ENCODE peak calls at places on chromosome 15, in four cellular contexts. J is CD4-positive, CD25-positive, alpha-beta regulatory T cell; F is PC-3; Y is CD8-positive, alpha-beta T cell. U is an unnamed sample. For H3K27me3, the result is how much of the 10 kb centered on the place peaks cover.

GRCh38 chr15:69160976-69161877 is 792 bp downstream of the GLCE start:
- DNase-seq in J (peak), F (peak), Y (peak), U (peak)

GRCh38 chr15:78243491-78243941 is 9.2 kb upstream of the ACSBG1 start:
- DNase-seq in J (no peak), F (no peak), Y (no peak), U (no peak)

GRCh38 chr15:47374222-47374621 is 343.1 kb upstream of the SEMA6D start:
- DNase-seq in J (no peak), F (peak), Y (no peak), U (no peak)

GRCh38 chr15:75397494-75397893 is 29.1 kb upstream of the MAN2C1 start:
- DNase-seq in J (no peak), F (no peak), Y (no peak), U (no peak)

GRCh38 chr15:73522011-73522410 is 79.0 kb downstream of the REC114 start:
- DNase-seq in J (no peak), F (no peak), Y (no peak), U (no peak)

GRCh38 chr15:78322243-78322642 is 17.9 kb upstream of the CRABP1 start:
- DNase-seq in J (no peak), F (peak), Y (no peak), U (no peak)

GRCh38 chr15:83913034-83913632 is 259.2 kb downstream of the ADAMTSL3 start:
- DNase-seq in J (no peak), F (no peak), Y (no peak), U (no peak)

GRCh38 chr15:47624503-47624902 is 92.8 kb upstream of the SEMA6D start:
- DNase-seq in J (no peak), F (peak), Y (no peak), U (no peak)

GRCh38 chr15:41881925-41882688 is 11.7 kb downstream of the SPTBN5 start:
- DNase-seq in J (no peak), F (no peak), Y (no peak), U (no peak)

GRCh38 chr15:58758141-58758540 is 8.6 kb upstream of the ADAM10 start:
- DNase-seq in J (no peak), F (no peak), Y (no peak), U (no peak)

GRCh38 chr15:67050062-67050461 is 15.3 kb upstream of the SMAD3 start:
- DNase-seq in J (no peak), F (no peak), Y (no peak), U (no peak)

GRCh38 chr15:75640483-75641175 is 605 bp upstream of the IMP3 start:
- DNase-seq in J (peak), F (peak), Y (peak), U (peak)

GRCh38 chr15:68419301-68420175 is 12.4 kb downstream of the ITGA11 start:
- DNase-seq in J (no peak), F (no peak), Y (no peak), U (no peak)

GRCh38 chr15:74108111-74108510 is 22.3 kb upstream of the ISLR2 start:
- DNase-seq in J (no peak), F (no peak), Y (no peak), U (no peak)

GRCh38 chr15:34582461-34583357 is 742 bp downstream of the GOLGA8B start:
- DNase-seq in J (peak), F (peak), Y (peak), U (peak)

GRCh38 chr15:40098489-40099261 is 10.0 kb downstream of the BMF start:
- DNase-seq in J (no peak), F (peak), Y (peak), U (no peak)
- H3K4me3 ChIP-seq in J (peak), F (peak), Y (no peak), U (no peak)

GRCh38 chr15:98626153-98626552 is 22.2 kb upstream of the IGF1R start:
- DNase-seq in J (no peak), F (no peak), Y (no peak), U (no peak)

GRCh38 chr15:98625614-98626013 is 22.7 kb upstream of the IGF1R start:
- DNase-seq in J (no peak), F (no peak), Y (no peak), U (no peak)

DNA sequence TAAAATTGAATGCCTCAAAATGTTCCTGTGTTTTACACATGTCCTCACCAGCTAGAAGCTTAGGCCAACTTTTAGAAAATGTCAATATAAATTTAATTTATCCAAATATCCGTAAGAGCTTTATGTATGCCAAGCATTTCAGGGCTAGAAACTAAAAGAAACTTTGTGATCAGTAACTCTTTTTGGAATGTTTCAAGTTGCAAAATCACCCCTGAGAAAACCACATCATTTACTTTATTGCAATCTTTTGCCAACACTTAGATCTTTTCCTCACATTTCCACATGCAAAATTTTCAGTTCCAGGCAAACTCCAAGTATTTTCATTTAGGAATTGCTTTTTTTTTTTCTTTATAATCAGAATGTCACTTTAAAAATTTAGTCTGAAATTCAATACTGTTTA is 20.1 kb upstream of the IGF1R start:
- DNase-seq in J (no peak), F (no peak), Y (no peak), U (no peak)
- H3K27me3 ChIP-seq in J (under half), F (half or more), Y (under half), U (under half)

GRCh38 chr15:82532991-82533481 is 7.2 kb downstream of the RPS17 start:
- DNase-seq in J (no peak), F (no peak), Y (no peak), U (no peak)

GRCh38 chr15:82531496-82532382 is 8.5 kb downstream of the RPS17 start:
- DNase-seq in J (no peak), F (no peak), Y (no peak), U (no peak)

GRCh38 chr15:82532383-82532990 is 7.8 kb downstream of the RPS17 start:
- DNase-seq in J (no peak), F (peak), Y (no peak), U (no peak)

GRCh38 chr15:82530006-82530405 is 10.3 kb downstream of the RPS17 start:
- DNase-seq in J (no peak), F (no peak), Y (no peak), U (no peak)

DNA sequence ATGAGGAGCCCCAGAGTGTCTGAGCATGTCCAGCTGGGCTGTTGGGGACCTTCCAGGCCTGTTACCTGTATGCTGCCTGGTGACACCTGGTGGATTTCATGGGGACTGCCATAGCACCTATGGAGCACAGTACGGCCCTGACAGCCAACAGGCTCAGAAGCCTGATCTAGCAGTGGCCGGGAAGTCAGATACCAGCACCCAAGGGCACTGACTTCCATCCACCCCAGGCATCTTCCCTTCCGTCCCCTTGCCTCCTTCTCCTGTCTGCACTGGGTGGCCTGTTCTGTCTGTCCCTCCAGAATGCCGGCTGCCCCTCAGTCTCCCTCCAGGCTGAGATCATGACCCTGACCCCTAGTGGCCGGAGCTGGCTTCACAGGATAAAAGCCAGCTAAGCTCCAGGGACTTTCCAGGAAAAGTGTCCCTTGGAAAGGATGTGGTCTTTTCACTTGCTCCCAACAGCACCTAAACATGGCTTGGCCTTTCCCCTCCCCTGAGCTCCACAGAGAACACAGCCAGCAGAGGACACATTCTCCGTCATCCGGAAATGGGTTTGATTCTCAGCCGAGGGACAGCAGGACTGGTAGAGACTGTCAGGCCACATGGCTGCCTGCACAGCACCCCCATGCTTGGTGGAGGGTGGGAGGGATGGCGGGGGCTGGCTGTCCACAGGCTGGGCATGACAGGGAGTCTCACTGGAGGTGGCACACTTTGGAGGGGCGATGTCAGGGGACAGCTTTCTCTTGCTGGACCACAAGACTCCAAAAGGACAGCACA is 9.5 kb downstream of the RPS17 start:
- DNase-seq in J (peak), F (peak), Y (peak), U (peak)
- H3K4me3 ChIP-seq in J (peak), F (peak), Y (peak), U (peak)

GRCh38 chr15:79433610-79434009 is 1.5 kb downstream of the MINAR1 start:
- DNase-seq in J (no peak), F (no peak), Y (no peak), U (no peak)
- H3K27me3 ChIP-seq in J (under half), F (half or more), Y (under half), U (under half)

GRCh38 chr15:43133429-43134156 is at the start of gene TMEM62:
- DNase-seq in J (peak), F (peak), Y (peak), U (peak)
- H3K4me3 ChIP-seq in J (peak), F (peak), Y (peak), U (peak)

U was measured in CD4-positive, alpha-beta memory T cell.